ENCODE peak calls at places on chromosomes 12 and 14, in nine cellular contexts. One of them, this sample, is unnamed.

GRCh38 chr12:100718212-100718611 is 76.4 kb upstream of the ANO4 start:
- DNase-seq in nephron progenitor cell: no peak
- DNase-seq in endothelial cell: no peak
- DNase-seq in stomach: no peak
- DNase-seq in psoas muscle: no peak
- DNase-seq in fibroblast of mammary gland: peak; percentile 24
- DNase-seq in mesothelial cell of epicardium: no peak
- DNase-seq in H9: no peak
- DNase-seq in ovary: no peak
- DNase-seq in this sample: no peak

GRCh38 chr12:15306605-15307004 is 15.7 kb upstream of the PTPRO start:
- DNase-seq in endothelial cell: no peak
- DNase-seq in psoas muscle: no peak
- DNase-seq in fibroblast of mammary gland: no peak
- DNase-seq in ovary: no peak
- DNase-seq in stomach: no peak
- DNase-seq in H9: no peak
- DNase-seq in nephron progenitor cell: no peak
- DNase-seq in mesothelial cell of epicardium: no peak
- DNase-seq in this sample: no peak

GRCh38 chr12:1130164-1130563 is 139.1 kb downstream of the ERC1 start:
- DNase-seq in fibroblast of mammary gland: peak; percentile 2
- DNase-seq in ovary: no peak
- DNase-seq in nephron progenitor cell: no peak
- DNase-seq in endothelial cell: no peak
- DNase-seq in mesothelial cell of epicardium: no peak
- DNase-seq in stomach: peak; percentile 81
- DNase-seq in psoas muscle: no peak
- DNase-seq in H9: no peak
- DNase-seq in this sample: no peak

GRCh38 chr12:77940011-77940423 is 109.3 kb downstream of the NAV3 start:
- DNase-seq in ovary: no peak
- DNase-seq in stomach: no peak
- DNase-seq in nephron progenitor cell: peak; percentile 5
- DNase-seq in fibroblast of mammary gland: peak; percentile 88
- DNase-seq in psoas muscle: no peak
- DNase-seq in endothelial cell: no peak
- DNase-seq in H9: peak; percentile 41
- DNase-seq in mesothelial cell of epicardium: no peak
- DNase-seq in this sample: no peak

GRCh38 chr12:46388427-46388992 is 15.9 kb upstream of the SLC38A2 start:
- DNase-seq in nephron progenitor cell: no peak
- DNase-seq in mesothelial cell of epicardium: no peak
- DNase-seq in H9: no peak
- DNase-seq in psoas muscle: no peak
- DNase-seq in fibroblast of mammary gland: no peak
- DNase-seq in ovary: no peak
- DNase-seq in endothelial cell: no peak
- DNase-seq in stomach: no peak
- DNase-seq in this sample: no peak

GRCh38 chr12:3593906-3594305 is 102.9 kb downstream of the PRMT8 start:
- DNase-seq in stomach: no peak
- DNase-seq in nephron progenitor cell: no peak
- DNase-seq in H9: no peak
- DNase-seq in endothelial cell: no peak
- DNase-seq in mesothelial cell of epicardium: no peak
- DNase-seq in ovary: no peak
- DNase-seq in psoas muscle: no peak
- DNase-seq in fibroblast of mammary gland: no peak
- DNase-seq in this sample: no peak

GRCh38 chr14:90783344-90783743 is 32.9 kb downstream of the TTC7B start:
- DNase-seq in H9: no peak
- DNase-seq in mesothelial cell of epicardium: no peak
- DNase-seq in endothelial cell: no peak
- DNase-seq in nephron progenitor cell: no peak
- DNase-seq in stomach: no peak
- DNase-seq in fibroblast of mammary gland: no peak
- DNase-seq in ovary: no peak
- DNase-seq in psoas muscle: no peak
- DNase-seq in this sample: no peak

GRCh38 chr14:54425068-54425467 is 16.1 kb downstream of the CNIH1 start:
- DNase-seq in fibroblast of mammary gland: no peak
- DNase-seq in ovary: no peak
- DNase-seq in endothelial cell: no peak
- DNase-seq in H9: no peak
- DNase-seq in stomach: no peak
- DNase-seq in psoas muscle: no peak
- DNase-seq in nephron progenitor cell: no peak
- DNase-seq in mesothelial cell of epicardium: no peak
- DNase-seq in this sample: no peak

GRCh38 chr12:42564540-42564939 is 25.0 kb downstream of the PRICKLE1 start:
- DNase-seq in nephron progenitor cell: no peak
- DNase-seq in stomach: no peak
- DNase-seq in endothelial cell: no peak
- DNase-seq in mesothelial cell of epicardium: no peak
- DNase-seq in H9: no peak
- DNase-seq in ovary: no peak
- DNase-seq in psoas muscle: no peak
- DNase-seq in fibroblast of mammary gland: no peak
- DNase-seq in this sample: no peak

GRCh38 chr12:21252070-21252469 is 82.6 kb downstream of the SLCO1A2 start:
- DNase-seq in endothelial cell: no peak
- DNase-seq in stomach: no peak
- DNase-seq in psoas muscle: no peak
- DNase-seq in nephron progenitor cell: no peak
- DNase-seq in H9: no peak
- DNase-seq in fibroblast of mammary gland: no peak
- DNase-seq in ovary: no peak
- DNase-seq in mesothelial cell of epicardium: no peak
- DNase-seq in this sample: no peak

GRCh38 chr14:25001096-25001982 is 48.6 kb downstream of the STXBP6 start:
- DNase-seq in H9: no peak
- DNase-seq in mesothelial cell of epicardium: no peak
- DNase-seq in psoas muscle: no peak
- DNase-seq in stomach: no peak
- DNase-seq in fibroblast of mammary gland: peak; percentile 22
- DNase-seq in nephron progenitor cell: no peak
- DNase-seq in endothelial cell: no peak
- DNase-seq in ovary: no peak
- DNase-seq in this sample: no peak

GRCh38 chr14:49945448-49946319 is 52.8 kb downstream of the ARF6 start:
- DNase-seq in ovary: no peak
- DNase-seq in psoas muscle: no peak
- DNase-seq in nephron progenitor cell: no peak
- DNase-seq in H9: no peak
- DNase-seq in fibroblast of mammary gland: no peak
- DNase-seq in stomach: no peak
- DNase-seq in endothelial cell: no peak
- DNase-seq in mesothelial cell of epicardium: no peak
- DNase-seq in this sample: no peak

GRCh38 chr12:56457817-56458216 is 3.4 kb upstream of the MIP start:
- DNase-seq in H9: no peak
- DNase-seq in endothelial cell: no peak
- DNase-seq in fibroblast of mammary gland: no peak
- DNase-seq in nephron progenitor cell: no peak
- DNase-seq in stomach: peak; percentile 55
- DNase-seq in psoas muscle: no peak
- DNase-seq in ovary: no peak
- DNase-seq in mesothelial cell of epicardium: no peak
- DNase-seq in this sample: no peak

GRCh38 chr14:71554323-71554722 is 377.9 kb upstream of the RGS6 start:
- DNase-seq in endothelial cell: no peak
- DNase-seq in stomach: no peak
- DNase-seq in ovary: no peak
- DNase-seq in psoas muscle: no peak
- DNase-seq in H9: no peak
- DNase-seq in fibroblast of mammary gland: no peak
- DNase-seq in nephron progenitor cell: no peak
- DNase-seq in mesothelial cell of epicardium: no peak
- DNase-seq in this sample: no peak

DNA sequence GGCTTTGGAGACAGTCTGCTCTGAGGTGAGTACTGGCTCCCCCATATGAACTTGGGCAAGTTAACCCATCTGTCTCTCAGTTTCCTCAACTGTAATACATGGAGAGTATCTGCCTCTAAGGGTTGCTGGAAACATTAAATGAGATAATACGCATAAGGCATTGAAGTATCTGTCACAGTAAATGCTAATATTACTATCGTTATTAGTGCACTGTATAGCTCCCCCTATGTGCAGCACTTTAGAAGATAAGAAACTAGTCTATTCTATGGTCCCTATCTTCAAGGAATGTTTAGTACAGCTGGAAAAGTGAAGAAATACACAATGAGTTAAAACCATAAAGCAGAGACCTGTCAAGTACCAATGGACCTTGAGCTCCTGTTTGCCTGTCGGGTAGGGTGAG is 51.7 kb upstream of the CFL2 start:
- DNase-seq in psoas muscle: no peak
- DNase-seq in stomach: no peak
- DNase-seq in endothelial cell: no peak
- DNase-seq in nephron progenitor cell: no peak
- DNase-seq in mesothelial cell of epicardium: no peak
- DNase-seq in ovary: no peak
- DNase-seq in H9: no peak
- DNase-seq in fibroblast of mammary gland: no peak
- DNase-seq in this sample: no peak
- TF ChIP-seq CTCF in psoas muscle: no peak
- TF ChIP-seq CTCF in stomach: no peak
- TF ChIP-seq CTCF in endothelial cell: peak; percentile 21
- TF ChIP-seq CTCF in nephron progenitor cell: no peak
- TF ChIP-seq CTCF in mesothelial cell of epicardium: no peak
- TF ChIP-seq CTCF in ovary: no peak
- TF ChIP-seq CTCF in H9: peak; percentile 40
- TF ChIP-seq CTCF in fibroblast of mammary gland: peak; percentile 32
- TF ChIP-seq CTCF in this sample: no peak

GRCh38 chr12:6753772-6754356 is 923 bp upstream of the MLF2 start:
- DNase-seq in stomach: no peak
- DNase-seq in mesothelial cell of epicardium: peak; percentile 92
- DNase-seq in endothelial cell: no peak
- DNase-seq in H9: no peak
- DNase-seq in psoas muscle: no peak
- DNase-seq in ovary: no peak
- DNase-seq in nephron progenitor cell: peak; percentile 21
- DNase-seq in fibroblast of mammary gland: peak; percentile 72
- DNase-seq in this sample: no peak

GRCh38 chr12:6752181-6752930 is 585 bp downstream of the MLF2 start:
- DNase-seq in endothelial cell: peak; percentile 38
- DNase-seq in ovary: no peak
- DNase-seq in fibroblast of mammary gland: peak; percentile 60
- DNase-seq in stomach: no peak
- DNase-seq in nephron progenitor cell: peak; percentile 67
- DNase-seq in mesothelial cell of epicardium: no peak
- DNase-seq in H9: peak; percentile 68
- DNase-seq in psoas muscle: no peak
- DNase-seq in this sample: no peak

GRCh38 chr12:6754406-6754805 is 1.5 kb upstream of the MLF2 start:
- DNase-seq in ovary: no peak
- DNase-seq in nephron progenitor cell: no peak
- DNase-seq in psoas muscle: no peak
- DNase-seq in mesothelial cell of epicardium: no peak
- DNase-seq in fibroblast of mammary gland: no peak
- DNase-seq in endothelial cell: no peak
- DNase-seq in stomach: no peak
- DNase-seq in H9: no peak
- DNase-seq in this sample: no peak

GRCh38 chr12:6751767-6752166 is 1.2 kb downstream of the MLF2 start:
- DNase-seq in psoas muscle: no peak
- DNase-seq in endothelial cell: no peak
- DNase-seq in stomach: no peak
- DNase-seq in nephron progenitor cell: no peak
- DNase-seq in mesothelial cell of epicardium: no peak
- DNase-seq in fibroblast of mammary gland: no peak
- DNase-seq in H9: no peak
- DNase-seq in ovary: peak; percentile 66
- DNase-seq in this sample: no peak

DNA sequence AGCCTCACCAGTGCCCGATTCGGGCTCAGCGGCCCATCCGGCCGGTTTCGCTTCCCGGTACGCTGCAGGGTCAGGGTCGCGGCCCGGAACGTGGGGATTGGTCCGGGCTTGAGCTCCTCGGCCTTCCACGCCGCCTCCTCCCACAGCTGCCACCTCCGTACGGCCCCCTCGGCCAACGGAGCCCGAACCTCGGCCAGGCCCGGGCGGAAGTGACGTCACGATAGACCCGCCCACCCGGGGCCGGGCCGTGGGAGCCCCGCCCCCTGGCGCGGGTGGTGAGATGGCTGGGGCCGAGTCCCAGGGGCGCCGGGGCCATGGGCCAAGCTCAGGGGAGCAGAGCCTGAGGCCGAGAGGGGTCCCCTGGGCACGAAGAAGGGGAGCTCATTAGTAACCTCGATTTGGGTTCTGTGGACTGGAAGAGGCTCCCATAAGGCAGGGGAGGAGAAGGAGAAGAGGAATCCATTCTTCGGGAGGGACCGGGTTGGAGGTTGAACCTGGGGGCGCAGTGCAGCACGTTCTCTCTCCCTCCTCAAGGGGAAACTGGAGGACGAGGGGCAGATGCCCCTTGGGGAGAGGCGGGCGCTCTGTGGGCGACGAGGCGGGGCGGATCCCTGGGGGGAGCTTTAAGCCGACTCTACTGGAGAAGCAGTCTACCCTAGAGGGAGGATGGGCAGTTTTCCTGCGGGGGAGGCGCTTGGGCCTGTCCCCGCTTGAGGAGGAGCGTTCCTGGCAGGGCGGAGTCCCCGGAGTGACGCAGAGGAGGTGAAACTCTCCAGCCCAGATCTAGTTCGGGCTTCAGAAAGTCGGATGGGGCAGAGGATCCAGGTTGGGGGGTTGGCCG is at the start of gene MLF2:
- DNase-seq in nephron progenitor cell: peak; percentile 99
- DNase-seq in endothelial cell: peak; percentile 99
- DNase-seq in fibroblast of mammary gland: peak; percentile 100
- DNase-seq in ovary: peak; percentile 99
- DNase-seq in psoas muscle: peak; percentile 98
- DNase-seq in stomach: peak; percentile 98
- DNase-seq in mesothelial cell of epicardium: peak; percentile 85
- DNase-seq in H9: peak; percentile 99
- DNase-seq in this sample: peak; percentile 99
- TF ChIP-seq CTCF in nephron progenitor cell: no peak
- TF ChIP-seq CTCF in endothelial cell: peak; percentile 87
- TF ChIP-seq CTCF in fibroblast of mammary gland: no peak
- TF ChIP-seq CTCF in ovary: peak; percentile 96
- TF ChIP-seq CTCF in psoas muscle: peak; percentile 91
- TF ChIP-seq CTCF in stomach: no peak
- TF ChIP-seq CTCF in mesothelial cell of epicardium: peak; percentile 92
- TF ChIP-seq CTCF in H9: peak; percentile 99
- TF ChIP-seq CTCF in this sample: no peak

GRCh38 chr14:22320353-22320733 is 268.7 kb downstream of the DAD1 start:
- DNase-seq in ovary: no peak
- DNase-seq in H9: no peak
- DNase-seq in stomach: no peak
- DNase-seq in psoas muscle: no peak
- DNase-seq in fibroblast of mammary gland: no peak
- DNase-seq in nephron progenitor cell: no peak
- DNase-seq in endothelial cell: no peak
- DNase-seq in mesothelial cell of epicardium: no peak
- DNase-seq in this sample: no peak
- TF ChIP-seq CTCF in ovary: no peak
- TF ChIP-seq CTCF in H9: no peak
- TF ChIP-seq CTCF in stomach: no peak
- TF ChIP-seq CTCF in psoas muscle: no peak
- TF ChIP-seq CTCF in fibroblast of mammary gland: no peak
- TF ChIP-seq CTCF in nephron progenitor cell: no peak
- TF ChIP-seq CTCF in endothelial cell: no peak
- TF ChIP-seq CTCF in mesothelial cell of epicardium: no peak
- TF ChIP-seq CTCF in this sample: no peak

GRCh38 chr14:30751646-30752416 is 122.5 kb upstream of the COCH start:
- DNase-seq in stomach: no peak
- DNase-seq in psoas muscle: no peak
- DNase-seq in endothelial cell: no peak
- DNase-seq in nephron progenitor cell: no peak
- DNase-seq in fibroblast of mammary gland: no peak
- DNase-seq in ovary: no peak
- DNase-seq in mesothelial cell of epicardium: no peak
- DNase-seq in H9: no peak
- DNase-seq in this sample: no peak
- TF ChIP-seq CTCF in stomach: no peak
- TF ChIP-seq CTCF in psoas muscle: no peak
- TF ChIP-seq CTCF in endothelial cell: no peak
- TF ChIP-seq CTCF in nephron progenitor cell: no peak
- TF ChIP-seq CTCF in fibroblast of mammary gland: no peak
- TF ChIP-seq CTCF in ovary: no peak
- TF ChIP-seq CTCF in mesothelial cell of epicardium: no peak
- TF ChIP-seq CTCF in H9: peak; percentile 39
- TF ChIP-seq CTCF in this sample: no peak

This sample was measured in coronary artery.